ENCODE peak calls at places on chromosomes 16 and 17, in five cellular contexts. L is GM12878, G is K562, H is H1, Q is HepG2. J is an unnamed sample.

GRCh38 chr17:39863918-39864746 is at the start of gene IKZF3:
- DNase-seq in L (no peak), G (peak), H (peak), Q (peak), J (peak)

GRCh38 chr17:6374761-6375312 is 60.1 kb downstream of the AIPL1 start:
- DNase-seq in L (no peak), G (peak), H (no peak), Q (no peak), J (no peak)

GRCh38 chr16:71409038-71409775 is 32.6 kb downstream of the TLE7 start:
- DNase-seq in L (no peak), G (peak), H (no peak), Q (no peak), J (no peak)

GRCh38 chr16:77993111-77993571 is 29.2 kb upstream of the CLEC3A start:
- DNase-seq in L (no peak), G (no peak), H (no peak), Q (no peak), J (no peak)

GRCh38 chr17:76585649-76586593 is at the start of gene ST6GALNAC2:
- DNase-seq in L (no peak), G (no peak), H (no peak), Q (peak), J (no peak)

GRCh38 chr16:46891910-46892309 is 7.7 kb downstream of the GPT2 start:
- DNase-seq in L (no peak), G (no peak), H (no peak), Q (no peak), J (no peak)

GRCh38 chr17:73334771-73335513 is 23.1 kb upstream of the CDC42EP4 start:
- DNase-seq in L (no peak), G (no peak), H (no peak), Q (no peak), J (no peak)

GRCh38 chr17:16286009-16286946 is 67.0 kb downstream of the CENPV start:
- DNase-seq in L (peak), G (peak), H (peak), Q (peak), J (peak)

GRCh38 chr17:72253597-72253996 is 132.8 kb downstream of the SOX9 start:
- DNase-seq in L (no peak), G (no peak), H (no peak), Q (no peak), J (no peak)

GRCh38 chr17:50172130-50172529 is 6.3 kb downstream of the SGCA start:
- DNase-seq in L (no peak), G (no peak), H (no peak), Q (peak), J (no peak)

GRCh38 chr16:76668207-76668725 is 391.1 kb downstream of the CNTNAP4 start:
- DNase-seq in L (no peak), G (peak), H (no peak), Q (peak), J (no peak)

GRCh38 chr17:17406225-17406624 is 70.6 kb upstream of the MED9 start:
- DNase-seq in L (no peak), G (no peak), H (no peak), Q (peak), J (no peak)

GRCh38 chr16:1102921-1103648 is 7.0 kb upstream of the C1QTNF8 start:
- DNase-seq in L (no peak), G (peak), H (no peak), Q (no peak), J (no peak)

GRCh38 chr16:75361936-75362335 is 71.4 kb downstream of the CFDP1 start:
- DNase-seq in L (no peak), G (no peak), H (no peak), Q (no peak), J (no peak)

GRCh38 chr17:44547625-44548297 is 9.5 kb upstream of the FZD2 start:
- DNase-seq in L (no peak), G (no peak), H (no peak), Q (no peak), J (no peak)

GRCh38 chr16:76956801-76957200 is 234.2 kb upstream of the MON1B start:
- DNase-seq in L (no peak), G (no peak), H (no peak), Q (no peak), J (no peak)

GRCh38 chr16:25063865-25064264 is 47.7 kb upstream of the LCMT1 start:
- DNase-seq in L (no peak), G (peak), H (no peak), Q (peak), J (no peak)

GRCh38 chr16:2151188-2152091 is 3.0 kb downstream of the RAB26 start:
- DNase-seq in L (no peak), G (peak), H (no peak), Q (no peak), J (peak)

GRCh38 chr17:2691965-2692780 is 19.4 kb downstream of the CLUH start:
- DNase-seq in L (no peak), G (no peak), H (no peak), Q (no peak), J (no peak)

GRCh38 chr17:3963214-3964201 is 729 bp downstream of the ATP2A3 start:
- DNase-seq in L (no peak), G (peak), H (no peak), Q (no peak), J (no peak)

GRCh38 chr16:72837846-72838661 is 209.9 kb downstream of the ZFHX3 start:
- DNase-seq in L (no peak), G (no peak), H (no peak), Q (no peak), J (no peak)

GRCh38 chr17:50618300-50618699 is 16.4 kb upstream of the ABCC3 start:
- DNase-seq in L (no peak), G (no peak), H (no peak), Q (no peak), J (no peak)

GRCh38 chr16:11356573-11357331 is 11.5 kb downstream of the RMI2 start:
- DNase-seq in L (no peak), G (peak), H (peak), Q (peak), J (peak)

GRCh38 chr16:79047337-79047736 is 553.2 kb downstream of the MAF start:
- DNase-seq in L (no peak), G (peak), H (no peak), Q (peak), J (no peak)

GRCh38 chr16:57720142-57720575 is 15.4 kb upstream of the KATNB1 start:
- DNase-seq in L (no peak), G (peak), H (no peak), Q (peak), J (peak)

GRCh38 chr16:2752850-2753522 is 548 bp downstream of the SRRM2 start:
- DNase-seq in L (no peak), G (peak), H (no peak), Q (peak), J (no peak)

GRCh38 chr17:28384281-28385036 is 13.0 kb downstream of the SARM1 start:
- DNase-seq in L (no peak), G (peak), H (no peak), Q (no peak), J (no peak)

GRCh38 chr16:89099905-89100304 is 6.3 kb downstream of the ACSF3 start:
- DNase-seq in L (no peak), G (no peak), H (no peak), Q (no peak), J (peak)

GRCh38 chr17:48240562-48241130 is 133.1 kb downstream of the SNX11 start:
- DNase-seq in L (no peak), G (peak), H (no peak), Q (no peak), J (no peak)

GRCh38 chr17:41347872-41348760 is 2.5 kb downstream of the KRT33A start:
- DNase-seq in L (no peak), G (no peak), H (no peak), Q (no peak), J (no peak)

DNA sequence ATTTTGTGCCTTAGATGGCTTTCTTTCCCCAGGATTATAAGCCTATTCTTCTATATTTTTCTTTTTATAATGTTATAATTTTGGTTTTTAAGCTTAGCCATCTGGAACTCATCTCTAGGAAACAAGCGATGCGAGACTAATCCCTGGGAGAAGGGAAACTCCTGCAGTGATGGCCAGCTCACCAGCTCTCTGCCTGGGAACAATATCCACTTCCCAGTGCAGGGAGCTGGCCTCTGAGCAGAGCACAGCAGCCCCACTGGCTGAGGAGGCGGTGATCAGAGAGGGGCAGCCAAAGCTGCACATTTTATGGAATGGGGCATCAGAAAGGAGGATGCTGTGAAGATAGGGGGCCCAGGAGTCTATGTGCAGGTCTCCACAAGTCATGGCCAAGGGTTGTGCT is 183.3 kb downstream of the LGALS9B start:
- DNase-seq in L (no peak), G (no peak), H (no peak), Q (no peak), J (no peak)
- TF ChIP-seq GABPA in L (no peak), G (no peak), H (no peak), Q (no peak), J (no peak)

GRCh38 chr17:74981979-74982662 is 5.3 kb upstream of the CDR2L start:
- DNase-seq in L (no peak), G (peak), H (no peak), Q (peak), J (no peak)
- TF ChIP-seq POLR2AphosphoS5 in L (no peak), G (no peak), H (peak), Q (peak), J (no peak)

DNA sequence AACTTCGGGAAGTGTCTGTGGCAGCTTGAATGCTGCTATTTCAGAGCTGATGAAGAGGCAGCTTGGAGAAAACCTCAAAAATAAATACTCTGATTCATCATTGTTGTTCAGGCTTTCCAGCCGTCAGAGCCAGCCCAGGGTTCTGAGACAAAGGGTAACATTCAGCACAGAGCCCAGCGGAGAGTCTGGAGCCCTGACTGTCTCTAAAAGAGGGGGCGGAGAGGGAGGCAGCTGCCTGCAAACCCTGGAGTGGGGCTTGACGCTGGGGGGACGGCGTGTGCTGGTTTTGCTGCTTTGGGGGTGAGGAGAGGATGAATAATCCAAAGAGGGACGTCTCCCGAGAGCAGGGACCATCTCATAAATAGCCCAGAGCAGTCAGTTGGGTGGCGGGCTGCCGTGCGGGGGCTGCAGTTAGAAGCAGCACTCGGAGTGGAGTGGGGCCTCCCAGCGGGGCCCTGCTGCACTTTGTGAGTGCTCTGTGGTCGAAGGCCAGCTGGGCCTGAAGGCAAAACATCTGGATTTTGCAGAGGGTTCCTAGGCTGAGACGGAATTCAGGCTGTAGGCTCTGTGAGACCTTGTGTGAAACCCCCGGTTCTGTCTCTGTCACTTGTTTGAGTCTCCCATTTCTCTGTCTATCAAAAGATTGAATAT is 237.8 kb downstream of the PRKCA start:
- DNase-seq in L (no peak), G (no peak), H (no peak), Q (peak), J (no peak)
- TF ChIP-seq GABPA in L (no peak), G (no peak), H (no peak), Q (no peak), J (no peak)

GRCh38 chr17:79942591-79943353 is 92.9 kb downstream of the TBC1D16 start:
- DNase-seq in L (no peak), G (no peak), H (no peak), Q (no peak), J (no peak)
- TF ChIP-seq POLR2AphosphoS5 in L (no peak), G (no peak), H (no peak), Q (no peak), J (no peak)

GRCh38 chr16:13168091-13168572 is 266.7 kb downstream of the SHISA9 start:
- DNase-seq in L (no peak), G (peak), H (no peak), Q (no peak), J (no peak)
- TF ChIP-seq GABPA in L (no peak), G (no peak), H (no peak), Q (no peak), J (no peak)

GRCh38 chr17:64630309-64631223 is 31.5 kb downstream of the SMURF2 start:
- DNase-seq in L (no peak), G (no peak), H (no peak), Q (no peak), J (peak)
- TF ChIP-seq POLR2AphosphoS5 in L (no peak), G (no peak), H (no peak), Q (no peak), J (no peak)